ENCODE peak calls at places on chromosomes 5 and 9, in four cellular contexts. Q, W, B and N are unnamed samples.

GRCh38 chr5:177361418-177362101 is 3.8 kb downstream of the RGS14 start:
- DNase-seq in W (no peak), B (no peak), Q (no peak), N (no peak)

GRCh38 chr5:122492675-122493074 is 180.6 kb downstream of the SNCAIP start:
- DNase-seq in Q (no peak), B (peak), W (no peak), N (no peak)

GRCh38 chr9:127426756-127427155 is 2.6 kb downstream of the ZNF79 start:
- DNase-seq in W (no peak), B (peak), Q (peak), N (no peak)

GRCh38 chr9:21047315-21047714 is 15.9 kb upstream of the HACD4 start:
- DNase-seq in Q (no peak), B (no peak), W (no peak), N (no peak)

GRCh38 chr9:2837915-2838314 is 6.0 kb downstream of the PUM3 start:
- DNase-seq in B (peak), Q (no peak), W (no peak), N (no peak)

GRCh38 chr5:88657166-88657565 is 225.8 kb downstream of the MEF2C start:
- DNase-seq in Q (no peak), B (no peak), W (no peak), N (no peak)

GRCh38 chr9:93595461-93595860 is 19.1 kb downstream of the PHF2 start:
- DNase-seq in W (no peak), Q (peak), B (no peak), N (no peak)

GRCh38 chr5:149572576-149573231 is 8.6 kb upstream of the ARHGEF37 start:
- DNase-seq in W (no peak), Q (no peak), B (no peak), N (no peak)

GRCh38 chr5:99122976-99123375 is 194.2 kb upstream of the CHD1 start:
- DNase-seq in B (peak), Q (no peak), W (no peak), N (no peak)

GRCh38 chr9:135229701-135230385 is 142.4 kb downstream of the OLFM1 start:
- DNase-seq in Q (no peak), B (no peak), W (no peak), N (no peak)

GRCh38 chr5:30343707-30344106 is 849.8 kb upstream of the CDH6 start:
- DNase-seq in W (no peak), B (no peak), Q (no peak), N (peak)

GRCh38 chr5:142063878-142064331 is 44.7 kb upstream of the NDFIP1 start:
- DNase-seq in B (no peak), Q (peak), W (peak), N (no peak)

GRCh38 chr9:79945495-79945894 is 373.7 kb downstream of the TLE4 start:
- DNase-seq in B (no peak), Q (no peak), W (no peak), N (no peak)

GRCh38 chr9:97577051-97577450 is 56.1 kb downstream of the TSTD2 start:
- DNase-seq in B (no peak), W (no peak), Q (no peak), N (no peak)

GRCh38 chr5:2703615-2704014 is 47.9 kb downstream of the IRX2 start:
- DNase-seq in B (no peak), Q (no peak), W (no peak), N (no peak)

GRCh38 chr9:112112941-112113399 is 62.1 kb downstream of the SUSD1 start:
- DNase-seq in W (peak), Q (peak), B (peak), N (no peak)

GRCh38 chr9:87076825-87077224 is 129.5 kb upstream of the GAS1 start:
- DNase-seq in Q (no peak), W (no peak), B (no peak), N (no peak)

GRCh38 chr5:1744393-1745189 is 55.0 kb downstream of the MRPL36 start:
- DNase-seq in W (peak), Q (no peak), B (no peak), N (no peak)

GRCh38 chr9:136268776-136269175 is 23.2 kb upstream of the QSOX2 start:
- DNase-seq in B (no peak), W (no peak), Q (no peak), N (no peak)

GRCh38 chr5:16741007-16741406 is 124.2 kb upstream of the RETREG1 start:
- DNase-seq in Q (no peak), W (no peak), B (peak), N (no peak)

GRCh38 chr5:74412064-74412463 is 228.5 kb downstream of the ENC1 start:
- DNase-seq in B (no peak), W (peak), Q (no peak), N (no peak)

GRCh38 chr9:14057347-14058077 is 256.4 kb downstream of the NFIB start:
- DNase-seq in Q (no peak), W (no peak), B (no peak), N (no peak)

GRCh38 chr5:54309237-54309636 is 1.1 kb downstream of the ARL15 start:
- DNase-seq in Q (no peak), B (peak), W (no peak), N (no peak)

GRCh38 chr9:135136991-135137390 is 49.5 kb downstream of the OLFM1 start:
- DNase-seq in W (no peak), Q (no peak), B (no peak), N (no peak)

GRCh38 chr5:169009171-169009570 is 291.8 kb downstream of the SLIT3 start:
- DNase-seq in W (no peak), B (peak), Q (no peak), N (no peak)

GRCh38 chr5:56383761-56384160 is 150.6 kb upstream of the ANKRD55 start:
- DNase-seq in B (no peak), Q (no peak), W (no peak), N (no peak)

GRCh38 chr5:77452351-77452750 is 39.8 kb downstream of the WDR41 start:
- DNase-seq in W (no peak), Q (no peak), B (no peak), N (no peak)

GRCh38 chr5:79062431-79062830 is 7.0 kb downstream of the DMGDH start:
- DNase-seq in B (peak), W (no peak), Q (no peak), N (peak)

GRCh38 chr9:132472199-132472598 is 62.2 kb downstream of the CFAP77 start:
- DNase-seq in W (no peak), Q (no peak), B (peak), N (peak)

GRCh38 chr5:669111-669841 is 23.9 kb downstream of the TPPP start:
- DNase-seq in B (no peak), Q (peak), W (peak), N (no peak)

GRCh38 chr9:97518909-97519307 is 17.4 kb downstream of the TMOD1 start:
- DNase-seq in Q (no peak), B (peak), W (no peak), N (peak)

GRCh38 chr9:89991204-89991790 is 386.5 kb downstream of the GADD45G start:
- DNase-seq in B (peak), Q (no peak), W (no peak), N (no peak)

GRCh38 chr5:176671890-176672615 is 24.8 kb downstream of the TSPAN17 start:
- DNase-seq in B (no peak), Q (no peak), W (no peak), N (no peak)

GRCh38 chr9:27763831-27764230 is 190.6 kb upstream of the C9orf72 start:
- DNase-seq in Q (no peak), B (no peak), W (no peak), N (no peak)

GRCh38 chr5:82885657-82886389 is 191.4 kb downstream of the TMEM167A start:
- DNase-seq in Q (no peak), B (peak), W (no peak), N (no peak)

GRCh38 chr9:37679649-37680402 is 29.1 kb downstream of the FRMPD1 start:
- DNase-seq in Q (no peak), W (no peak), B (no peak), N (no peak)

GRCh38 chr9:72954431-72955420 is 1.9 kb upstream of the ALDH1A1 start:
- DNase-seq in Q (no peak), W (no peak), B (no peak), N (peak)

GRCh38 chr9:99445377-99445891 is 223.4 kb downstream of the SEC61B start:
- DNase-seq in B (peak), Q (no peak), W (no peak), N (no peak)